ENCODE peak calls at places on chromosomes 5 and 9, in seven cellular contexts. One of them, this sample, is unnamed.

GRCh38 chr9:4742246-4742645 is 1.2 kb upstream of the AK3 start:
- DNase-seq in NCI-H2029: no peak
- DNase-seq in NCI-H774: no peak
- DNase-seq in heart right ventricle: no peak
- DNase-seq in vagina: no peak
- DNase-seq in activated effector memory CD4-positive, alpha-beta T cell treated with Interleukin-2 at 50 U/mL for 16 hours: no peak
- DNase-seq in neural crest cell: no peak
- DNase-seq in this sample: no peak

GRCh38 chr9:116490321-116490720 is 196.8 kb upstream of the TRIM32 start:
- DNase-seq in NCI-H2029: no peak
- DNase-seq in NCI-H774: no peak
- DNase-seq in heart right ventricle: no peak
- DNase-seq in vagina: no peak
- DNase-seq in activated effector memory CD4-positive, alpha-beta T cell treated with Interleukin-2 at 50 U/mL for 16 hours: no peak
- DNase-seq in neural crest cell: no peak
- DNase-seq in this sample: no peak

GRCh38 chr5:150410524-150411244 is 2.0 kb downstream of the CD74 start:
- DNase-seq in NCI-H2029: peak
- DNase-seq in NCI-H774: peak
- DNase-seq in heart right ventricle: no peak
- DNase-seq in vagina: no peak
- DNase-seq in activated effector memory CD4-positive, alpha-beta T cell treated with Interleukin-2 at 50 U/mL for 16 hours: peak
- DNase-seq in neural crest cell: peak
- DNase-seq in this sample: peak

GRCh38 chr5:175542232-175542965 is 64.0 kb downstream of the SFXN1 start:
- DNase-seq in NCI-H2029: no peak
- DNase-seq in NCI-H774: no peak
- DNase-seq in heart right ventricle: no peak
- DNase-seq in vagina: no peak
- DNase-seq in activated effector memory CD4-positive, alpha-beta T cell treated with Interleukin-2 at 50 U/mL for 16 hours: no peak
- DNase-seq in neural crest cell: no peak
- DNase-seq in this sample: peak

GRCh38 chr5:123182072-123182471 is 93.0 kb downstream of the PRDM6 start:
- DNase-seq in NCI-H2029: no peak
- DNase-seq in NCI-H774: no peak
- DNase-seq in heart right ventricle: no peak
- DNase-seq in vagina: no peak
- DNase-seq in activated effector memory CD4-positive, alpha-beta T cell treated with Interleukin-2 at 50 U/mL for 16 hours: no peak
- DNase-seq in neural crest cell: no peak
- DNase-seq in this sample: peak

GRCh38 chr5:175353876-175354275 is 90.1 kb downstream of the DRD1 start:
- DNase-seq in NCI-H2029: no peak
- DNase-seq in NCI-H774: no peak
- DNase-seq in heart right ventricle: no peak
- DNase-seq in vagina: no peak
- DNase-seq in activated effector memory CD4-positive, alpha-beta T cell treated with Interleukin-2 at 50 U/mL for 16 hours: no peak
- DNase-seq in neural crest cell: no peak
- DNase-seq in this sample: no peak

GRCh38 chr9:133919253-133920115 is 72.6 kb downstream of the VAV2 start:
- DNase-seq in NCI-H2029: no peak
- DNase-seq in NCI-H774: no peak
- DNase-seq in heart right ventricle: no peak
- DNase-seq in vagina: no peak
- DNase-seq in activated effector memory CD4-positive, alpha-beta T cell treated with Interleukin-2 at 50 U/mL for 16 hours: no peak
- DNase-seq in neural crest cell: no peak
- DNase-seq in this sample: no peak

GRCh38 chr9:127803507-127804352 is 1.0 kb downstream of the FPGS start:
- DNase-seq in NCI-H2029: no peak
- DNase-seq in NCI-H774: peak
- DNase-seq in heart right ventricle: no peak
- DNase-seq in vagina: no peak
- DNase-seq in activated effector memory CD4-positive, alpha-beta T cell treated with Interleukin-2 at 50 U/mL for 16 hours: no peak
- DNase-seq in neural crest cell: no peak
- DNase-seq in this sample: peak

GRCh38 chr9:133701321-133701980 is 36.7 kb downstream of the SARDH start:
- DNase-seq in NCI-H2029: no peak
- DNase-seq in NCI-H774: no peak
- DNase-seq in heart right ventricle: no peak
- DNase-seq in vagina: no peak
- DNase-seq in activated effector memory CD4-positive, alpha-beta T cell treated with Interleukin-2 at 50 U/mL for 16 hours: peak
- DNase-seq in neural crest cell: no peak
- DNase-seq in this sample: no peak

GRCh38 chr5:178785999-178786398 is 55.5 kb upstream of the ZNF354A start:
- DNase-seq in NCI-H2029: no peak
- DNase-seq in NCI-H774: no peak
- DNase-seq in heart right ventricle: no peak
- DNase-seq in vagina: no peak
- DNase-seq in activated effector memory CD4-positive, alpha-beta T cell treated with Interleukin-2 at 50 U/mL for 16 hours: no peak
- DNase-seq in neural crest cell: no peak
- DNase-seq in this sample: no peak

GRCh38 chr5:175842947-175843793 is 28.2 kb upstream of the CPLX2 start:
- DNase-seq in NCI-H2029: no peak
- DNase-seq in NCI-H774: no peak
- DNase-seq in heart right ventricle: no peak
- DNase-seq in vagina: no peak
- DNase-seq in activated effector memory CD4-positive, alpha-beta T cell treated with Interleukin-2 at 50 U/mL for 16 hours: no peak
- DNase-seq in neural crest cell: no peak
- DNase-seq in this sample: peak

GRCh38 chr5:92749943-92750342 is 831.1 kb downstream of the NR2F1-AS1 start:
- DNase-seq in NCI-H2029: no peak
- DNase-seq in NCI-H774: no peak
- DNase-seq in heart right ventricle: no peak
- DNase-seq in vagina: no peak
- DNase-seq in activated effector memory CD4-positive, alpha-beta T cell treated with Interleukin-2 at 50 U/mL for 16 hours: no peak
- DNase-seq in neural crest cell: no peak
- DNase-seq in this sample: peak

GRCh38 chr5:102937916-102938315 is 182.0 kb downstream of the GIN1 start:
- DNase-seq in NCI-H2029: no peak
- DNase-seq in NCI-H774: no peak
- DNase-seq in heart right ventricle: no peak
- DNase-seq in vagina: no peak
- DNase-seq in activated effector memory CD4-positive, alpha-beta T cell treated with Interleukin-2 at 50 U/mL for 16 hours: no peak
- DNase-seq in neural crest cell: no peak
- DNase-seq in this sample: no peak

GRCh38 chr5:3511774-3512173 is 83.9 kb upstream of the IRX1 start:
- DNase-seq in NCI-H2029: no peak
- DNase-seq in NCI-H774: no peak
- DNase-seq in heart right ventricle: no peak
- DNase-seq in vagina: no peak
- DNase-seq in activated effector memory CD4-positive, alpha-beta T cell treated with Interleukin-2 at 50 U/mL for 16 hours: no peak
- DNase-seq in neural crest cell: no peak
- DNase-seq in this sample: no peak

GRCh38 chr5:62041364-62041763 is 264.6 kb upstream of the KIF2A start:
- DNase-seq in NCI-H2029: no peak
- DNase-seq in NCI-H774: no peak
- DNase-seq in heart right ventricle: no peak
- DNase-seq in vagina: no peak
- DNase-seq in activated effector memory CD4-positive, alpha-beta T cell treated with Interleukin-2 at 50 U/mL for 16 hours: no peak
- DNase-seq in neural crest cell: no peak
- DNase-seq in this sample: peak

GRCh38 chr5:158456756-158457155 is 597.8 kb upstream of the CLINT1 start:
- DNase-seq in NCI-H2029: no peak
- DNase-seq in NCI-H774: no peak
- DNase-seq in heart right ventricle: no peak
- DNase-seq in vagina: no peak
- DNase-seq in activated effector memory CD4-positive, alpha-beta T cell treated with Interleukin-2 at 50 U/mL for 16 hours: no peak
- DNase-seq in neural crest cell: no peak
- DNase-seq in this sample: no peak

GRCh38 chr5:108059334-108059733 is 322.6 kb downstream of the FBXL17 start:
- DNase-seq in NCI-H2029: no peak
- DNase-seq in NCI-H774: no peak
- DNase-seq in heart right ventricle: no peak
- DNase-seq in vagina: no peak
- DNase-seq in activated effector memory CD4-positive, alpha-beta T cell treated with Interleukin-2 at 50 U/mL for 16 hours: no peak
- DNase-seq in neural crest cell: no peak
- DNase-seq in this sample: peak

GRCh38 chr5:72943307-72943706 is 12.5 kb upstream of the FCHO2 start:
- DNase-seq in NCI-H2029: no peak
- DNase-seq in NCI-H774: no peak
- DNase-seq in heart right ventricle: no peak
- DNase-seq in vagina: no peak
- DNase-seq in activated effector memory CD4-positive, alpha-beta T cell treated with Interleukin-2 at 50 U/mL for 16 hours: no peak
- DNase-seq in neural crest cell: no peak
- DNase-seq in this sample: peak